ENCODE peak calls at places on chromosomes 1 and 21, in six cellular contexts. One of them, this sample, is unnamed. For H3K4me1, the result is how much of the 10 kb centered on the place peaks cover.

GRCh38 chr1:108533351-108534083 is 26.4 kb upstream of the EEIG2 start:
- DNase-seq in Peyer's patch: no peak
- DNase-seq in adrenal gland: no peak
- DNase-seq in suprapubic skin: no peak
- DNase-seq in stomach: no peak
- DNase-seq in heart left ventricle: no peak
- DNase-seq in this sample: peak

GRCh38 chr21:15003463-15004135 is 61.2 kb downstream of the NRIP1 start:
- DNase-seq in adrenal gland: peak
- DNase-seq in heart left ventricle: peak
- DNase-seq in suprapubic skin: no peak
- DNase-seq in Peyer's patch: no peak
- DNase-seq in stomach: no peak
- DNase-seq in this sample: no peak

GRCh38 chr1:222266223-222267215 is 281.4 kb downstream of the HHIPL2 start:
- DNase-seq in suprapubic skin: no peak
- DNase-seq in Peyer's patch: no peak
- DNase-seq in stomach: no peak
- DNase-seq in adrenal gland: no peak
- DNase-seq in heart left ventricle: no peak
- DNase-seq in this sample: peak

GRCh38 chr1:35454616-35455015 is 102.6 kb downstream of the KIAA0319L start:
- DNase-seq in stomach: no peak
- DNase-seq in adrenal gland: peak
- DNase-seq in suprapubic skin: no peak
- DNase-seq in heart left ventricle: no peak
- DNase-seq in Peyer's patch: no peak
- DNase-seq in this sample: peak

GRCh38 chr1:201212056-201212455 is 21.4 kb downstream of the IGFN1 start:
- DNase-seq in adrenal gland: peak
- DNase-seq in Peyer's patch: no peak
- DNase-seq in stomach: no peak
- DNase-seq in heart left ventricle: no peak
- DNase-seq in suprapubic skin: no peak
- DNase-seq in this sample: no peak

GRCh38 chr1:201946224-201946908 is at the start of gene LMOD1:
- DNase-seq in suprapubic skin: peak
- DNase-seq in stomach: peak
- DNase-seq in adrenal gland: peak
- DNase-seq in Peyer's patch: peak
- DNase-seq in heart left ventricle: peak
- DNase-seq in this sample: peak

GRCh38 chr1:235783148-235783776 is 83.4 kb downstream of the LYST start:
- DNase-seq in heart left ventricle: no peak
- DNase-seq in Peyer's patch: no peak
- DNase-seq in adrenal gland: no peak
- DNase-seq in suprapubic skin: no peak
- DNase-seq in stomach: no peak
- DNase-seq in this sample: no peak

GRCh38 chr1:210669951-210670350 is 341.2 kb downstream of the HHAT start:
- DNase-seq in suprapubic skin: no peak
- DNase-seq in adrenal gland: no peak
- DNase-seq in heart left ventricle: no peak
- DNase-seq in Peyer's patch: no peak
- DNase-seq in stomach: no peak
- DNase-seq in this sample: no peak

GRCh38 chr1:179867493-179868330 is 9.9 kb downstream of the TOR1AIP2 start:
- DNase-seq in adrenal gland: peak
- DNase-seq in heart left ventricle: no peak
- DNase-seq in stomach: peak
- DNase-seq in Peyer's patch: peak
- DNase-seq in suprapubic skin: no peak
- DNase-seq in this sample: peak

GRCh38 chr1:115976062-115976899 is at the start of gene SLC22A15:
- DNase-seq in adrenal gland: peak
- DNase-seq in suprapubic skin: peak
- DNase-seq in heart left ventricle: peak
- DNase-seq in stomach: peak
- DNase-seq in Peyer's patch: peak
- DNase-seq in this sample: peak

GRCh38 chr1:239909894-239910293 is 181.8 kb upstream of the FMN2 start:
- DNase-seq in stomach: no peak
- DNase-seq in Peyer's patch: no peak
- DNase-seq in heart left ventricle: no peak
- DNase-seq in suprapubic skin: no peak
- DNase-seq in adrenal gland: peak
- DNase-seq in this sample: no peak

GRCh38 chr21:37986751-37987399 is 70.6 kb upstream of the KCNJ6 start:
- DNase-seq in Peyer's patch: no peak
- DNase-seq in adrenal gland: no peak
- DNase-seq in suprapubic skin: no peak
- DNase-seq in stomach: no peak
- DNase-seq in heart left ventricle: no peak
- DNase-seq in this sample: no peak

GRCh38 chr1:94962745-94963265 is 35.9 kb upstream of the CNN3 start:
- DNase-seq in heart left ventricle: no peak
- DNase-seq in Peyer's patch: peak
- DNase-seq in stomach: peak
- DNase-seq in suprapubic skin: no peak
- DNase-seq in adrenal gland: peak
- DNase-seq in this sample: peak

GRCh38 chr1:214901718-214902117 is 180.8 kb upstream of the KCNK2 start:
- DNase-seq in stomach: no peak
- DNase-seq in heart left ventricle: no peak
- DNase-seq in Peyer's patch: no peak
- DNase-seq in suprapubic skin: no peak
- DNase-seq in adrenal gland: no peak
- DNase-seq in this sample: no peak

GRCh38 chr1:53091841-53092645 is 30.0 kb downstream of the PODN start:
- DNase-seq in stomach: peak
- DNase-seq in heart left ventricle: peak
- DNase-seq in suprapubic skin: no peak
- DNase-seq in adrenal gland: peak
- DNase-seq in Peyer's patch: no peak
- DNase-seq in this sample: peak

GRCh38 chr1:206631085-206631509 is 4.2 kb upstream of the DYRK3 start:
- DNase-seq in stomach: peak
- DNase-seq in heart left ventricle: peak
- DNase-seq in suprapubic skin: no peak
- DNase-seq in adrenal gland: peak
- DNase-seq in Peyer's patch: no peak
- DNase-seq in this sample: peak

GRCh38 chr21:35940074-35940927 is 120.0 kb downstream of the SETD4 start:
- DNase-seq in Peyer's patch: no peak
- DNase-seq in heart left ventricle: peak
- DNase-seq in suprapubic skin: no peak
- DNase-seq in stomach: peak
- DNase-seq in adrenal gland: peak
- DNase-seq in this sample: peak

GRCh38 chr1:202704601-202705000 is 5.7 kb downstream of the SYT2 start:
- DNase-seq in suprapubic skin: no peak
- DNase-seq in Peyer's patch: peak
- DNase-seq in stomach: no peak
- DNase-seq in adrenal gland: no peak
- DNase-seq in heart left ventricle: no peak
- DNase-seq in this sample: no peak

GRCh38 chr21:27525780-27526179 is 558.9 kb upstream of the ADAMTS5 start:
- DNase-seq in Peyer's patch: no peak
- DNase-seq in heart left ventricle: no peak
- DNase-seq in adrenal gland: no peak
- DNase-seq in stomach: no peak
- DNase-seq in suprapubic skin: no peak
- DNase-seq in this sample: no peak

GRCh38 chr21:41580758-41581554 is 73.0 kb upstream of the TMPRSS2 start:
- DNase-seq in adrenal gland: no peak
- DNase-seq in Peyer's patch: peak
- DNase-seq in suprapubic skin: no peak
- DNase-seq in heart left ventricle: no peak
- DNase-seq in stomach: peak
- DNase-seq in this sample: no peak

GRCh38 chr1:29798699-29799566 is 562.6 kb downstream of the PTPRU start:
- DNase-seq in heart left ventricle: no peak
- DNase-seq in adrenal gland: no peak
- DNase-seq in stomach: no peak
- DNase-seq in suprapubic skin: no peak
- DNase-seq in Peyer's patch: no peak
- DNase-seq in this sample: no peak

GRCh38 chr1:3624194-3625136 is at the start of gene TPRG1L:
- DNase-seq in heart left ventricle: peak
- DNase-seq in suprapubic skin: peak
- DNase-seq in Peyer's patch: peak
- DNase-seq in adrenal gland: peak
- DNase-seq in stomach: peak
- DNase-seq in this sample: peak

GRCh38 chr1:3627515-3628253 is 2.9 kb downstream of the TPRG1L start:
- DNase-seq in adrenal gland: no peak
- DNase-seq in stomach: no peak
- DNase-seq in Peyer's patch: no peak
- DNase-seq in heart left ventricle: no peak
- DNase-seq in suprapubic skin: no peak
- DNase-seq in this sample: no peak

GRCh38 chr1:3620708-3621107 is 4.1 kb upstream of the TPRG1L start:
- DNase-seq in Peyer's patch: no peak
- DNase-seq in suprapubic skin: no peak
- DNase-seq in adrenal gland: no peak
- DNase-seq in heart left ventricle: no peak
- DNase-seq in stomach: no peak
- DNase-seq in this sample: no peak

GRCh38 chr1:3625151-3625907 is 514 bp downstream of the TPRG1L start:
- DNase-seq in stomach: peak
- DNase-seq in Peyer's patch: peak
- DNase-seq in heart left ventricle: peak
- DNase-seq in suprapubic skin: no peak
- DNase-seq in adrenal gland: peak
- DNase-seq in this sample: peak

DNA sequence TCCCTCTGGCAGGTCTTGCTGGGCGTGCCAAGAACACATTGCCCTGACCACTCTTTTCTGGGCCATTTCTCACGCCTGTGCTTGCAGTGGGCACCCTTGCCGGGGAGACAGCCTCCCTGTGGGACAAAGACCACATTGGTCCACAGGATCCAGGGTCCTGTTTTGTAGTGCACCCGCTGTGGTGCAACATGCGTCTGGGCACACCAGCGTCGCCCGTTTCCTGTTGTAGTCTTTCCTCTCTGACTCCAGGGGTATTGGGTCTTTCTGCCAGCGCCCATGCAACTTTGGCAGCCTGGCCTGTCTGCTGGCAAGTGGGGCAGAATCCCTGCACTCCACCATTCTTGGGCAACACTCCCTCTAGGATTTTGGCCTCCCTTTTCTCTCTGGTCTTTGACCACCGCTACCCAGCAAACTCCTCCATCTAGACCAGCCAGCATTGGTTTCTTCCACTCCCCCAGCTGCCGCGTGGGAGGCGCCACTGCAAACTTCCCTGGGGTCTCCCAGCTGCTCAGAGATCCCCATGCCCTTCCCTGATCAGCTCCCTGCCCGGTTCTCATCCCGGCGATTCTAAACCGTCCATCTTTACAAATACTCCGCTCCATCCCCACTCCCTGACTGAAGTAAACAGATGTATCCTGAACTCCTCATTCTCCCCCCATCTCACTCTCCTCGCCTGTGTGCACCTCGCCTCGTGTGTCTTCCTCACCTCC is 1.2 kb upstream of the TPRG1L start:
- DNase-seq in Peyer's patch: no peak
- DNase-seq in stomach: no peak
- DNase-seq in heart left ventricle: no peak
- DNase-seq in suprapubic skin: no peak
- DNase-seq in adrenal gland: no peak
- DNase-seq in this sample: no peak
- H3K4me3 ChIP-seq in Peyer's patch: peak
- H3K4me3 ChIP-seq in stomach: peak
- H3K4me3 ChIP-seq in heart left ventricle: peak
- H3K4me3 ChIP-seq in suprapubic skin: peak
- H3K4me3 ChIP-seq in adrenal gland: peak
- H3K4me3 ChIP-seq in this sample: peak

DNA sequence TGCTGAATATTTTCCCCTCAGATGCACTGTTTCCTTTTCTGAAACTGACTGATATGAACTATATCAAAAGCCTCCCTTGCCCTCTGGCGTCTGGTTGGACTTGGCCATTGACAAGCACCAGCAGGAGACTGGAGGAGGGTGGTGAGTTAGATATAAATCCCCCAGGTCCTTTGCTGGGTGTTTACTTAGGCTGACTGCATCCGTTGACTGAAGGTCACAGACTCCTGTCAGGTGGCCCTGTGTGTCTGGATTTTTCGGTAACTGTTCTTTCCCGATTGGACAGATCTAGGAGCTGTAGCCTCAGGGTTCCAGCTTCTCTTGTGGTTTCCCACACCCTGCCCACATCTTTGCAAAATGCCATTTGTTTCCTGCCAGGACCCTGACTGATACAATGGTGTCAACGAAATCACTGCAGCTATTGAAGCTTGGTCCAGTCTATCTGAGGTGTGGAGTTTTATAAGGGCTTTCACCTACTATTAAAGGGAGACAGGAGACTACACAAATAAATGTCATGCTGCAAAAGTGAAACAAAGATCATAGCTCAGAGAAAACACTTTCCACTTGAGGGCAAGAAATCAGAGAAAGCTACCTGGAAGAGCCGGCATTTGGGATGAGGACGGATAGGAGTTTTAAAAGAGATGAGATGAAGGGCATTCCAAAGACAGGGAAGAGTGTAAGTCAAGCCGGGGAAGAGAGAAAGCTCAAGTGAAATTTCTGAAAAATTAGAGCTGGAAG is 1.5 kb upstream of the MAGI3 start:
- DNase-seq in stomach: peak
- DNase-seq in heart left ventricle: no peak
- DNase-seq in adrenal gland: peak
- DNase-seq in Peyer's patch: peak
- DNase-seq in suprapubic skin: no peak
- DNase-seq in this sample: peak
- TF ChIP-seq POLR2A in stomach: no peak
- TF ChIP-seq POLR2A in heart left ventricle: no peak
- TF ChIP-seq POLR2A in adrenal gland: no peak
- TF ChIP-seq POLR2A in Peyer's patch: no peak
- TF ChIP-seq POLR2A in suprapubic skin: no peak
- TF ChIP-seq POLR2A in this sample: peak

DNA sequence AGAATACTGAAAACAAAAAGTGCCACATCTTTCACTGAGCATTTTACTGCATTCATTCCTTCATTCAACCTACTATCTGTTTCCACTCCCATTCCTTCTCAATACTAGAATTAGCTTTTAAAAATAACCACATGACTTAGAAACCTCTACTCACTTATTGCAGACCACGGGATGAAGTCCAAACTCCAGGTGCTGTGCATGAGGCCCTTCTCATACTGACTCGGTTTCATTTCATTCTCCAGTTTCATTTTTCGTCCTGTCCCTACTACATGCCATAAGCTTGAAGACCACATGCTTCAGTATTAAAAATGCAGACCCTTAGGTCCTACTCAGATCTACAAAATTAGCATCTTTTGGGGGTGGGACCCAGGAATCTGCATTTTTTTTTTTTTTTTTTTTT is 2.3 kb upstream of the BACH1 start:
- DNase-seq in adrenal gland: no peak
- DNase-seq in heart left ventricle: no peak
- DNase-seq in Peyer's patch: no peak
- DNase-seq in suprapubic skin: no peak
- DNase-seq in stomach: no peak
- DNase-seq in this sample: no peak
- H3K4me1 ChIP-seq in adrenal gland: under half
- H3K4me1 ChIP-seq in heart left ventricle: under half
- H3K4me1 ChIP-seq in Peyer's patch: under half
- H3K4me1 ChIP-seq in suprapubic skin: under half
- H3K4me1 ChIP-seq in stomach: under half
- H3K4me1 ChIP-seq in this sample: under half

GRCh38 chr1:1629430-1630190 is 2.4 kb upstream of the MMP23B start:
- DNase-seq in Peyer's patch: peak
- DNase-seq in stomach: no peak
- DNase-seq in adrenal gland: peak
- DNase-seq in heart left ventricle: no peak
- DNase-seq in suprapubic skin: no peak
- DNase-seq in this sample: no peak
- H3K4me3 ChIP-seq in Peyer's patch: peak
- H3K4me3 ChIP-seq in stomach: peak
- H3K4me3 ChIP-seq in adrenal gland: no peak
- H3K4me3 ChIP-seq in heart left ventricle: no peak
- H3K4me3 ChIP-seq in suprapubic skin: peak
- H3K4me3 ChIP-seq in this sample: no peak